ENCODE peak calls at places on chromosome 22, in ten cellular contexts. R, H, Y, U, I, L, D, T, C and Z are unnamed samples. For H3K36me3, the result is how much of the 10 kb centered on the place peaks cover.

GRCh38 chr22:40746428-40747220 is 67.3 kb downstream of the MCHR1 start:
- DNase-seq in Y (no peak), I (no peak), U (no peak), D (no peak), C (no peak), H (no peak), L (no peak), T (no peak), R (peak), Z (no peak)

GRCh38 chr22:38308791-38309498 is 8.3 kb downstream of the CSNK1E start:
- DNase-seq in U (no peak), T (no peak), L (no peak), D (no peak), I (no peak), R (no peak), C (no peak), H (no peak), Y (no peak), Z (no peak)

GRCh38 chr22:37010976-37011375 is 8.3 kb downstream of the TST start:
- DNase-seq in L (no peak), D (no peak), U (no peak), C (no peak), H (no peak), R (no peak), T (no peak), Y (no peak), I (no peak), Z (no peak)

GRCh38 chr22:37176464-37177061 is 11.5 kb downstream of the C1QTNF6 start:
- DNase-seq in H (peak), D (peak), C (peak), L (peak), T (no peak), I (peak), U (peak), Y (no peak), R (peak), Z (peak)

GRCh38 chr22:46390652-46391301 is 55.3 kb downstream of the TRMU start:
- DNase-seq in Y (no peak), L (peak), C (peak), R (peak), D (peak), T (no peak), H (peak), U (no peak), I (peak), Z (no peak)

GRCh38 chr22:29313126-29314071 is 2.1 kb downstream of the RASL10A start:
- DNase-seq in D (peak), Y (peak), I (peak), U (peak), T (no peak), C (no peak), R (no peak), L (no peak), H (peak), Z (no peak)

GRCh38 chr22:37750596-37751162 is 53.8 kb downstream of the TRIOBP start:
- DNase-seq in T (no peak), C (no peak), D (no peak), R (no peak), Y (no peak), I (no peak), L (no peak), U (no peak), H (no peak), Z (no peak)

GRCh38 chr22:38629108-38629507 is 27.1 kb downstream of the FAM227A start:
- DNase-seq in D (no peak), I (no peak), U (no peak), T (no peak), H (no peak), C (no peak), R (no peak), L (no peak), Y (no peak), Z (no peak)

GRCh38 chr22:17460895-17461294 is 91.6 kb downstream of the CECR2 start:
- DNase-seq in R (no peak), L (no peak), C (no peak), T (no peak), I (no peak), Y (no peak), H (no peak), D (no peak), U (no peak), Z (no peak)

GRCh38 chr22:26586556-26587325 is 3.2 kb downstream of the TPST2 start:
- DNase-seq in D (no peak), H (peak), U (peak), C (no peak), R (no peak), T (no peak), L (no peak), Y (no peak), I (no peak), Z (no peak)

GRCh38 chr22:20324139-20324516 is 4.3 kb upstream of the DGCR6L start:
- DNase-seq in L (no peak), C (no peak), U (no peak), T (no peak), R (no peak), D (peak), Y (no peak), I (no peak), H (peak), Z (no peak)

GRCh38 chr22:33108037-33108436 is 49.9 kb upstream of the SYN3 start:
- DNase-seq in H (no peak), R (no peak), D (no peak), L (no peak), Y (no peak), I (no peak), T (no peak), C (no peak), U (no peak), Z (no peak)

GRCh38 chr22:17549655-17550054 is 13.6 kb upstream of the SLC25A18 start:
- DNase-seq in Y (no peak), U (no peak), L (no peak), D (no peak), H (no peak), R (no peak), C (no peak), I (no peak), T (no peak), Z (no peak)

GRCh38 chr22:26321469-26321913 is 107.6 kb upstream of the ASPHD2 start:
- DNase-seq in H (peak), L (peak), Y (no peak), C (no peak), R (peak), T (no peak), U (peak), D (no peak), I (peak), Z (no peak)

GRCh38 chr22:41048791-41049717 is 43.3 kb upstream of the EP300 start:
- DNase-seq in T (no peak), U (peak), C (peak), L (peak), R (peak), I (peak), H (peak), D (peak), Y (peak), Z (peak)

GRCh38 chr22:45826520-45826919 is 150.4 kb downstream of the WNT7B start:
- DNase-seq in Y (no peak), C (no peak), L (no peak), H (no peak), T (no peak), I (no peak), D (no peak), U (no peak), R (no peak), Z (no peak)

GRCh38 chr22:41668971-41669911 is 19.4 kb downstream of the SNU13 start:
- DNase-seq in H (no peak), D (no peak), U (no peak), R (peak), I (no peak), Y (no peak), L (no peak), C (no peak), T (no peak), Z (no peak)

GRCh38 chr22:46461566-46462180 is 75.7 kb downstream of the CELSR1 start:
- DNase-seq in I (no peak), D (no peak), R (no peak), Y (no peak), T (no peak), L (no peak), H (no peak), U (no peak), C (no peak), Z (no peak)

GRCh38 chr22:36753120-36753802 is 22.7 kb downstream of the IFT27 start:
- DNase-seq in T (peak), C (no peak), L (no peak), Y (peak), D (no peak), R (no peak), I (no peak), H (no peak), U (peak), Z (no peak)

GRCh38 chr22:49052023-49052538 is 775.6 kb downstream of the BRD1 start:
- DNase-seq in C (no peak), L (no peak), I (no peak), U (no peak), H (peak), Y (peak), T (no peak), D (no peak), R (no peak), Z (no peak)

GRCh38 chr22:16949561-16949960 is 58.5 kb downstream of the GAB4 start:
- DNase-seq in H (no peak), I (no peak), T (no peak), L (no peak), D (peak), Y (no peak), U (no peak), R (no peak), C (no peak), Z (no peak)

GRCh38 chr22:46842606-46843005 is 80.2 kb downstream of the TBC1D22A start:
- DNase-seq in R (no peak), C (no peak), T (peak), Y (no peak), D (no peak), I (peak), L (no peak), U (peak), H (no peak), Z (no peak)

GRCh38 chr22:31818481-31819392 is 64.9 kb downstream of the DEPDC5 start:
- DNase-seq in Y (no peak), R (peak), C (no peak), H (no peak), T (no peak), U (no peak), L (no peak), I (no peak), D (no peak), Z (no peak)

GRCh38 chr22:17009640-17010291 is 1.7 kb upstream of the GAB4 start:
- DNase-seq in Y (no peak), U (no peak), L (no peak), I (no peak), R (no peak), D (no peak), T (no peak), C (no peak), H (no peak), Z (no peak)

GRCh38 chr22:50083462-50084081 is 1.7 kb downstream of the MLC1 start:
- DNase-seq in T (no peak), U (no peak), D (no peak), C (no peak), H (no peak), R (no peak), L (no peak), I (no peak), Y (no peak), Z (no peak)

GRCh38 chr22:48760481-48761238 is 1067.0 kb downstream of the BRD1 start:
- DNase-seq in I (no peak), T (no peak), D (peak), C (no peak), U (peak), H (peak), R (no peak), Y (peak), L (no peak), Z (peak)

GRCh38 chr22:19733755-19734154 is 10.4 kb downstream of the GP1BB start:
- DNase-seq in T (no peak), L (no peak), H (no peak), U (no peak), C (no peak), Y (no peak), I (no peak), D (no peak), R (no peak), Z (no peak)

GRCh38 chr22:32991353-32992115 is 66.6 kb downstream of the SYN3 start:
- DNase-seq in I (peak), Y (no peak), R (no peak), T (peak), H (no peak), L (no peak), C (no peak), U (peak), D (peak), Z (peak)

GRCh38 chr22:38414009-38414395 is 41.0 kb downstream of the KCNJ4 start:
- DNase-seq in C (no peak), R (no peak), T (no peak), Y (no peak), U (peak), L (no peak), D (peak), I (peak), H (peak), Z (no peak)

GRCh38 chr22:49827853-49828598 is at the start of gene BRD1:
- DNase-seq in R (peak), I (peak), Y (peak), D (peak), L (peak), T (no peak), H (peak), C (peak), U (no peak), Z (peak)

GRCh38 chr22:46317646-46318045 is 17.9 kb upstream of the TRMU start:
- DNase-seq in Y (no peak), L (no peak), R (no peak), I (peak), H (no peak), U (no peak), C (no peak), T (no peak), D (no peak), Z (no peak)

GRCh38 chr22:37196539-37197450 is 8.7 kb upstream of the C1QTNF6 start:
- DNase-seq in L (peak), U (peak), T (no peak), I (peak), D (peak), Y (peak), H (peak), R (peak), C (peak), Z (no peak)

GRCh38 chr22:26942301-26942927 is 285.0 kb downstream of the MIAT start:
- DNase-seq in T (no peak), U (no peak), I (no peak), H (no peak), D (no peak), R (no peak), C (no peak), Y (no peak), L (no peak), Z (peak)

GRCh38 chr22:34592341-34592740 is 473.6 kb upstream of the ISX start:
- DNase-seq in D (no peak), L (no peak), U (no peak), C (no peak), H (no peak), I (no peak), T (no peak), R (no peak), Y (no peak), Z (no peak)

GRCh38 chr22:39453765-39454378 is 2.9 kb upstream of the MGAT3 start:
- DNase-seq in H (no peak), C (no peak), U (no peak), Y (no peak), D (no peak), R (peak), L (no peak), I (no peak), T (no peak), Z (no peak)

DNA sequence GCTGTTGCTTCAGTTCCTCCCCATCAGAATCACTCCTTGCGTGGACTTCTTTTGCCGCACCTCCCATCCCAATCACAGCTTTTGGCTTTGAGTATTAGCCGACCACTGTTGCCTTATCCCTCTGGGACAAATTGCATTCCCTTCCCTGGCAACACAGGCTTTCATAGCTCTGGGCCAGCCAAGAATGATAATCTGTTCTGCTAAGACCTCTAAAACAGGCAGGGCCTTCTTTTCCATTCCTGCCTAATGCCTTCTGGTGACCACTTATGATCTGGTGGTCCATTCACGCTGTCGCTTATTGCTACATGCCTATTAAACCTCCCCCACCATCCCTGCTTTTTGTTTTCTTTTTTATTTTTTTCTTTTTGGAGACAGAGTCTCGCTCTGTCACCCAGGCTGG is 9.6 kb downstream of the SEC14L2 start:
- DNase-seq in L (no peak), U (no peak), Y (no peak), T (no peak), D (no peak), I (no peak), R (no peak), C (no peak), H (no peak), Z (no peak)
- TF ChIP-seq CTCF in L (no peak), U (no peak), Y (no peak), T (no peak), D (no peak), I (no peak), R (no peak), C (no peak), H (no peak), Z (no peak)

DNA sequence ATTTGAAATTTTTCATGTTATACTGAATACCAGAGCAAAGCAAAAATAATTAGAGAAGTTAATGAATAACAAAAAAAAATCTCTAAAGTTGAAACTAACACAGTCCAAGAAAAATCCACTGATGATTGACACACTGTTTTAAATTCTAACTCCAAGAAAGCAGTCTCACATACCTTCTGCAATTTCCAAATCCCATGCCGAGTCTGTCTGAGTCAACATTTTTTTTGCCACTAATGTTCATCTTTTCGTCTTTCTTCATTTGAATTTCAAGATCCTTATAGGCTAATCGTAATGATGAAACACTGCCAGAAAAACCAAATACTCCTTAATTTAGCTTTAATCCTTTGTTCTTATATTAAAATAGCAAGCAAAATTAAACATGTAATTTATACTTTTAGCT is 39.5 kb downstream of the ARFGAP3 start:
- DNase-seq in Y (no peak), H (no peak), U (no peak), C (no peak), L (no peak), R (no peak), D (no peak), T (no peak), I (no peak), Z (no peak)
- H3K36me3 ChIP-seq in Y (under half), H (under half), U (under half), C (under half), L (under half), R (under half), D (half or more), T (under half), I (half or more), Z (under half)

DNA sequence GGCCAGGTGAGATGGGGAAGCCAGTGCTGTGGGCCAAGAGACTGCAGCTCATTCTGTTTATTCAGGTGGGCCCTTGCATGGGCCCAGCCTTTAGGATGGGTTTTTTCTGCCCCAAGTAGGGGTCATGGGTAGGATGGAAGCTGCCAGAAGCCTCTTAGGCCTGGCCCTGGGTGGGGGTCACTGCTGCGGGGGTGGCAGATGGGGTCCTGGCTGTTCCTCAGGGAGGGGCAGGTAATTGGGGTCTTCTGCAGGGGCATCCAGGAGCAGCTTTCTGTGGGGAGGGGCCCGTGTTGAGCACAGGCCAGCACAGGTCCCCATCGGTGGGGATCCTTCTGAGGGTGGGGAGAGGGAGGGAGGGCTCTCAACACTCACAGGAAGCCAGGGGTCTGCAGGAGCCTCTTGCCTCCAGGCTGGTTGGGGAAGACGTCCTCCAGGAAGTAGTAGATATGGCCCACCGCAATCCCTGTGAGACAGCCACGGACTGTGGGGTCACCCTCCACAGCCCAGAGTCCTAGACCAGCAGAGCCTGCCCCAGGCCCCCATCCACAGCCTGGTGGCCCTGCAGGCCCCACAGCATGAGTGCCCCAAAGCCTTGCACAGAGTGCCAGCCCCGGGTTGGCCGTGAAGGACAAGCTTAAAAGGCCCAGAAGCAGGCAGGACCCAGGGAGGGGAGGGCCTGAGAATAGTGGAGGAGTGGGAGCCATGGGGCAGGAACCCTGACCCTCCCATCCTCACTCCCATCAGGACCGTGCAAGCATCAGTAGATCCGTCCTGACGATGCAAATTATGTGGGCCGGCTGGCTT is 1.9 kb downstream of the DERL3 start:
- DNase-seq in L (no peak), U (peak), Y (no peak), D (no peak), R (no peak), T (no peak), I (peak), C (peak), H (no peak), Z (no peak)
- H3K4me3 ChIP-seq in L (no peak), U (no peak), Y (no peak), D (no peak), R (no peak), T (no peak), I (no peak), C (no peak), H (no peak), Z (no peak)

GRCh38 chr22:23651676-23652075 is 19.6 kb upstream of the DRICH1 start:
- DNase-seq in R (no peak), T (no peak), L (no peak), D (no peak), U (peak), H (no peak), C (no peak), I (no peak), Y (no peak), Z (no peak)
- TF ChIP-seq CTCF in R (no peak), T (no peak), L (no peak), D (no peak), U (no peak), H (no peak), C (no peak), I (no peak), Y (no peak), Z (no peak)